ENCODE peak calls at places on chromosomes 13 and 19, in eight cellular contexts. D is EH; V is stomach; X is stimulated activated effector memory CD8-positive, alpha-beta T cell treated with anti-CD3 and anti-CD28 coated beads, Interleukin-12 subunit alpha, Interleukin-12 subunit beta, amount 100 ng/mL, for 72 hours; F is activated CD4-positive, alpha-beta T cell treated with anti-CD3 and anti-CD28 coated beads for 24 hours; W is PC-3; C is body of pancreas; G is epithelial cell of proximal tubule. B is an unnamed sample.

GRCh38 chr19:5820785-5821184 is 15.9 kb downstream of the NRTN start:
- DNase-seq in D (no peak), V (no peak), X (no peak), F (no peak), W (no peak), C (no peak), G (no peak), B (no peak)

GRCh38 chr19:45130888-45131615 is 29.7 kb downstream of the NKPD1 start:
- DNase-seq in D (peak), V (peak), X (no peak), F (no peak), W (peak), C (no peak), G (no peak), B (no peak)

GRCh38 chr13:106274551-106275208 is 260.8 kb downstream of the EFNB2 start:
- DNase-seq in D (peak), V (no peak), X (no peak), F (no peak), W (peak), C (no peak), G (no peak), B (no peak)

GRCh38 chr19:46497773-46498172 is 2.1 kb upstream of the PNMA8B start:
- DNase-seq in D (no peak), V (no peak), X (no peak), F (no peak), W (no peak), C (no peak), G (no peak), B (no peak)

GRCh38 chr19:18120127-18120526 is 22.5 kb downstream of the MAST3 start:
- DNase-seq in D (no peak), V (no peak), X (no peak), F (no peak), W (no peak), C (no peak), G (no peak), B (no peak)

GRCh38 chr19:37933965-37934364 is 27.0 kb downstream of the SIPA1L3 start:
- DNase-seq in D (no peak), V (peak), X (no peak), F (no peak), W (no peak), C (peak), G (peak), B (no peak)

GRCh38 chr13:50255639-50256038 is 240.4 kb downstream of the KCNRG start:
- DNase-seq in D (no peak), V (no peak), X (no peak), F (no peak), W (no peak), C (no peak), G (no peak), B (peak)

GRCh38 chr13:38685974-38686571 is 804 bp upstream of the FREM2 start:
- DNase-seq in D (peak), V (no peak), X (no peak), F (no peak), W (peak), C (peak), G (peak), B (no peak)

GRCh38 chr13:102289606-102290005 is 112.2 kb downstream of the FGF14 start:
- DNase-seq in D (no peak), V (no peak), X (no peak), F (no peak), W (peak), C (no peak), G (no peak), B (no peak)

GRCh38 chr19:13765395-13766094 is 1.2 kb downstream of the MRI1 start:
- DNase-seq in D (peak), V (no peak), X (no peak), F (no peak), W (peak), C (no peak), G (no peak), B (no peak)

GRCh38 chr13:57948884-57949283 is 317.3 kb downstream of the PCDH17 start:
- DNase-seq in D (no peak), V (no peak), X (no peak), F (no peak), W (no peak), C (no peak), G (no peak), B (no peak)